ENCODE peak calls at places on chromosomes 3 and 15, in five cellular contexts. One of them, this sample, is unnamed.

GRCh38 chr15:64596701-64597468 is 136.5 kb downstream of the ZNF609 start:
- DNase-seq in endothelial cell of umbilical vein: peak; percentile 62
- DNase-seq in neuronal stem cell: peak; percentile 53
- DNase-seq in hepatocyte: peak; percentile 38
- DNase-seq in adipocyte: peak; percentile 53
- DNase-seq in this sample: no peak

GRCh38 chr3:11764931-11765363 is 81.7 kb downstream of the TAMM41 start:
- DNase-seq in endothelial cell of umbilical vein: peak; percentile 94
- DNase-seq in neuronal stem cell: no peak
- DNase-seq in hepatocyte: no peak
- DNase-seq in adipocyte: peak; percentile 31
- DNase-seq in this sample: no peak

GRCh38 chr15:78365931-78366330 is 25.8 kb downstream of the CRABP1 start:
- DNase-seq in endothelial cell of umbilical vein: no peak
- DNase-seq in neuronal stem cell: no peak
- DNase-seq in hepatocyte: no peak
- DNase-seq in adipocyte: peak; percentile 36
- DNase-seq in this sample: no peak

GRCh38 chr15:42151736-42152135 is 4.7 kb downstream of the PLA2G4F start:
- DNase-seq in endothelial cell of umbilical vein: peak; percentile 45
- DNase-seq in neuronal stem cell: no peak
- DNase-seq in hepatocyte: no peak
- DNase-seq in adipocyte: no peak
- DNase-seq in this sample: peak; percentile 6

GRCh38 chr3:43477600-43477999 is 144.2 kb downstream of the ANO10 start:
- DNase-seq in endothelial cell of umbilical vein: peak; percentile 59
- DNase-seq in neuronal stem cell: no peak
- DNase-seq in hepatocyte: no peak
- DNase-seq in adipocyte: no peak
- DNase-seq in this sample: no peak

GRCh38 chr3:11438636-11439035 is 166.4 kb downstream of the ATG7 start:
- DNase-seq in endothelial cell of umbilical vein: peak; percentile 76
- DNase-seq in neuronal stem cell: no peak
- DNase-seq in hepatocyte: no peak
- DNase-seq in adipocyte: no peak
- DNase-seq in this sample: no peak

GRCh38 chr15:40477703-40478269 is 7.0 kb downstream of the CHST14 start:
- DNase-seq in endothelial cell of umbilical vein: no peak
- DNase-seq in neuronal stem cell: no peak
- DNase-seq in hepatocyte: no peak
- DNase-seq in adipocyte: no peak
- DNase-seq in this sample: no peak

GRCh38 chr15:58486564-58486963 is 54.8 kb downstream of the LIPC start:
- DNase-seq in endothelial cell of umbilical vein: no peak
- DNase-seq in neuronal stem cell: no peak
- DNase-seq in hepatocyte: no peak
- DNase-seq in adipocyte: no peak
- DNase-seq in this sample: no peak

GRCh38 chr15:77702211-77702957 is 69.7 kb upstream of the LINGO1 start:
- DNase-seq in endothelial cell of umbilical vein: peak; percentile 15
- DNase-seq in neuronal stem cell: peak; percentile 71
- DNase-seq in hepatocyte: peak; percentile 77
- DNase-seq in adipocyte: peak; percentile 42
- DNase-seq in this sample: peak; percentile 69

GRCh38 chr15:81253846-81254245 is 57.2 kb downstream of the IL16 start:
- DNase-seq in endothelial cell of umbilical vein: no peak
- DNase-seq in neuronal stem cell: no peak
- DNase-seq in hepatocyte: no peak
- DNase-seq in adipocyte: no peak
- DNase-seq in this sample: no peak

GRCh38 chr15:93865610-93866009 is 365.8 kb upstream of the MCTP2 start:
- DNase-seq in endothelial cell of umbilical vein: no peak
- DNase-seq in neuronal stem cell: no peak
- DNase-seq in hepatocyte: no peak
- DNase-seq in adipocyte: no peak
- DNase-seq in this sample: no peak

GRCh38 chr15:56042982-56043980 is 49.9 kb upstream of the NEDD4 start:
- DNase-seq in endothelial cell of umbilical vein: no peak
- DNase-seq in neuronal stem cell: no peak
- DNase-seq in hepatocyte: no peak
- DNase-seq in adipocyte: no peak
- DNase-seq in this sample: peak; percentile 59

GRCh38 chr3:179156775-179157174 is 8.6 kb downstream of the PIK3CA start:
- DNase-seq in endothelial cell of umbilical vein: no peak
- DNase-seq in neuronal stem cell: no peak
- DNase-seq in hepatocyte: no peak
- DNase-seq in adipocyte: no peak
- DNase-seq in this sample: no peak

GRCh38 chr3:186298876-186299275 is 63.2 kb downstream of the DGKG start:
- DNase-seq in endothelial cell of umbilical vein: no peak
- DNase-seq in neuronal stem cell: no peak
- DNase-seq in hepatocyte: no peak
- DNase-seq in adipocyte: no peak
- DNase-seq in this sample: no peak

GRCh38 chr3:53123510-53123909 is 6.7 kb downstream of the RFT1 start:
- DNase-seq in endothelial cell of umbilical vein: no peak
- DNase-seq in neuronal stem cell: no peak
- DNase-seq in hepatocyte: no peak
- DNase-seq in adipocyte: no peak
- DNase-seq in this sample: no peak

GRCh38 chr3:164332856-164333802 is 745.2 kb downstream of the SI start:
- DNase-seq in endothelial cell of umbilical vein: no peak
- DNase-seq in neuronal stem cell: peak; percentile 46
- DNase-seq in hepatocyte: peak; percentile 22
- DNase-seq in adipocyte: peak; percentile 78
- DNase-seq in this sample: peak; percentile 39

GRCh38 chr15:91128028-91128427 is 28.0 kb downstream of the SV2B start:
- DNase-seq in endothelial cell of umbilical vein: no peak
- DNase-seq in neuronal stem cell: no peak
- DNase-seq in hepatocyte: no peak
- DNase-seq in adipocyte: no peak
- DNase-seq in this sample: no peak

GRCh38 chr3:188316021-188316722 is 162.2 kb downstream of the LPP start:
- DNase-seq in endothelial cell of umbilical vein: no peak
- DNase-seq in neuronal stem cell: no peak
- DNase-seq in hepatocyte: no peak
- DNase-seq in adipocyte: peak; percentile 73
- DNase-seq in this sample: no peak

GRCh38 chr3:149011676-149012075 is 20.3 kb downstream of the GYG1 start:
- DNase-seq in endothelial cell of umbilical vein: no peak
- DNase-seq in neuronal stem cell: no peak
- DNase-seq in hepatocyte: no peak
- DNase-seq in adipocyte: no peak
- DNase-seq in this sample: no peak

GRCh38 chr3:1235526-1236120 is 142.8 kb downstream of the CNTN6 start:
- DNase-seq in endothelial cell of umbilical vein: no peak
- DNase-seq in neuronal stem cell: no peak
- DNase-seq in hepatocyte: no peak
- DNase-seq in adipocyte: no peak
- DNase-seq in this sample: no peak

GRCh38 chr15:73809728-73810501 is 56.8 kb upstream of the INSYN1 start:
- DNase-seq in endothelial cell of umbilical vein: no peak
- DNase-seq in neuronal stem cell: no peak
- DNase-seq in hepatocyte: no peak
- DNase-seq in adipocyte: no peak
- DNase-seq in this sample: no peak

GRCh38 chr3:119937229-119937628 is 155.3 kb downstream of the NR1I2 start:
- DNase-seq in endothelial cell of umbilical vein: no peak
- DNase-seq in neuronal stem cell: no peak
- DNase-seq in hepatocyte: no peak
- DNase-seq in adipocyte: no peak
- DNase-seq in this sample: no peak

GRCh38 chr3:5021571-5022092 is 42.4 kb downstream of the BHLHE40 start:
- DNase-seq in endothelial cell of umbilical vein: peak; percentile 62
- DNase-seq in neuronal stem cell: no peak
- DNase-seq in hepatocyte: no peak
- DNase-seq in adipocyte: peak; percentile 18
- DNase-seq in this sample: no peak

GRCh38 chr15:90343391-90343790 is 8.7 kb upstream of the ZNF774 start:
- DNase-seq in endothelial cell of umbilical vein: peak; percentile 90
- DNase-seq in neuronal stem cell: no peak
- DNase-seq in hepatocyte: no peak
- DNase-seq in adipocyte: no peak
- DNase-seq in this sample: no peak

GRCh38 chr15:92069308-92070244 is 216.1 kb downstream of the SLCO3A1 start:
- DNase-seq in endothelial cell of umbilical vein: peak; percentile 46
- DNase-seq in neuronal stem cell: no peak
- DNase-seq in hepatocyte: peak; percentile 48
- DNase-seq in adipocyte: peak; percentile 82
- DNase-seq in this sample: no peak

GRCh38 chr3:180594631-180595348 is 7.2 kb upstream of the TTC14 start:
- DNase-seq in endothelial cell of umbilical vein: peak; percentile 55
- DNase-seq in neuronal stem cell: peak; percentile 8
- DNase-seq in hepatocyte: no peak
- DNase-seq in adipocyte: peak; percentile 39
- DNase-seq in this sample: peak; percentile 14

GRCh38 chr3:46429250-46429649 is 22.2 kb downstream of the CCRL2 start:
- DNase-seq in endothelial cell of umbilical vein: no peak
- DNase-seq in neuronal stem cell: no peak
- DNase-seq in hepatocyte: peak; percentile 26
- DNase-seq in adipocyte: no peak
- DNase-seq in this sample: peak; percentile 29

GRCh38 chr15:63598467-63599400 is 1.5 kb downstream of the FBXL22 start:
- DNase-seq in endothelial cell of umbilical vein: peak; percentile 73
- DNase-seq in neuronal stem cell: no peak
- DNase-seq in hepatocyte: peak; percentile 58
- DNase-seq in adipocyte: no peak
- DNase-seq in this sample: no peak

GRCh38 chr3:71681224-71681668 is 44.0 kb downstream of the EIF4E3 start:
- DNase-seq in endothelial cell of umbilical vein: peak; percentile 73
- DNase-seq in neuronal stem cell: peak; percentile 36
- DNase-seq in hepatocyte: peak; percentile 74
- DNase-seq in adipocyte: peak; percentile 88
- DNase-seq in this sample: no peak

GRCh38 chr15:38696120-38696727 is 131.6 kb upstream of the RASGRP1 start:
- DNase-seq in endothelial cell of umbilical vein: no peak
- DNase-seq in neuronal stem cell: no peak
- DNase-seq in hepatocyte: no peak
- DNase-seq in adipocyte: no peak
- DNase-seq in this sample: no peak

GRCh38 chr3:112605285-112605684 is 35.7 kb downstream of the CCDC80 start:
- DNase-seq in endothelial cell of umbilical vein: peak; percentile 98
- DNase-seq in neuronal stem cell: no peak
- DNase-seq in hepatocyte: no peak
- DNase-seq in adipocyte: peak; percentile 37
- DNase-seq in this sample: no peak

GRCh38 chr15:67107014-67107812 is 41.8 kb downstream of the SMAD3 start:
- DNase-seq in endothelial cell of umbilical vein: peak; percentile 97
- DNase-seq in neuronal stem cell: no peak
- DNase-seq in hepatocyte: peak; percentile 89
- DNase-seq in adipocyte: peak; percentile 90
- DNase-seq in this sample: no peak

GRCh38 chr15:46567968-46568367 is 933.1 kb downstream of the SQOR start:
- DNase-seq in endothelial cell of umbilical vein: no peak
- DNase-seq in neuronal stem cell: no peak
- DNase-seq in hepatocyte: no peak
- DNase-seq in adipocyte: no peak
- DNase-seq in this sample: no peak
- H3K9me3 ChIP-seq in endothelial cell of umbilical vein: no peaks in the 10 kb centered on the region
- H3K9me3 ChIP-seq in neuronal stem cell: no peaks in the 10 kb centered on the region
- H3K9me3 ChIP-seq in hepatocyte: no peaks in the 10 kb centered on the region
- H3K9me3 ChIP-seq in adipocyte: no peaks in the 10 kb centered on the region
- H3K9me3 ChIP-seq in this sample: no peaks in the 10 kb centered on the region

DNA sequence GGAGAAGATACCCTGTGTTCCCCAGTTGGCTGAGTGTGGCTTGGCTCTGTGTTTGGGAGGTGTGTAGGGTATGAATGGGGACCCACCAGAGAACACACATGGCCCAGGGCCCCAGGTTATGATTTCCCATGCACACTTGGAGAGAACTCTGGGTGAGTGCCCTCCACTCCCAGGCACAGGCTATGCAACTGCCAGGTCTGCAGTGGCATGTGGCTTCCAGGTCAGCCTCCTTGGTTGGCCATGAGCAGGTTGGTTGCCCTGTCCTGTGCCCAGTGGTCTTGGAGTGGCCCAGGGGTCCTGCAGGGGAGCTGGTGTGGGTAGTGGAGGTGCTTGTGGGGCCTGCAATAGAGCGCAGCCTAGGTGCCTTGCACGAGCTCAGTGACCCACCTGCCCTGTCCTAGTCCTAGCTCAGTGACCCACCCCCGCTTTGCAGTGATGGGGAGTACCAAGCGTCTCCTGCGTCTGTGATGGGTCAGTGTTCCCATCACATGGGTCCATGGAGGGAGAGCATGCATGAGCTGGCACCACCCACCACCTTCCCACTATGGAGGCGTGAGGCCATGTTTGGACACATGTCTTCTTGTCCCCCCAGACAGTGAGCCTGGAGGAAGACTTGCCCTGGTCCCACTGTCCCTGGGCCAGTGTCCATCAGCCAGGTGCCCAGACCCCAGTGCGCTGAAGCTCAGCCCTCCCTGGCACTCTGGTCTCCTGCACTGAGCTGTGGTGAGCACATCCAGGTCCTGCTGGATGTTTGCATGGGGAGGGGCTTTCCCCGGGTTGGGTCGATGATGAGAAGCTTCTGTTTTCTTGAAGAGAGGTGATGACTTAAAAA is 217.3 kb downstream of the SNRPN start:
- DNase-seq in endothelial cell of umbilical vein: no peak
- DNase-seq in neuronal stem cell: no peak
- DNase-seq in hepatocyte: peak; percentile 1
- DNase-seq in adipocyte: no peak
- DNase-seq in this sample: no peak
- H3K9me3 ChIP-seq in endothelial cell of umbilical vein: peaks cover 4% of the 10 kb centered on the region
- H3K9me3 ChIP-seq in neuronal stem cell: peaks cover 12% of the 10 kb centered on the region
- H3K9me3 ChIP-seq in hepatocyte: peaks cover 3% of the 10 kb centered on the region
- H3K9me3 ChIP-seq in adipocyte: peaks cover 15% of the 10 kb centered on the region
- H3K9me3 ChIP-seq in this sample: peaks cover 57% of the 10 kb centered on the region

GRCh38 chr15:25192651-25193050 is 237.9 kb downstream of the SNRPN start:
- DNase-seq in endothelial cell of umbilical vein: no peak
- DNase-seq in neuronal stem cell: no peak
- DNase-seq in hepatocyte: no peak
- DNase-seq in adipocyte: no peak
- DNase-seq in this sample: no peak
- H3K9me3 ChIP-seq in endothelial cell of umbilical vein: peaks cover 8% of the 10 kb centered on the region
- H3K9me3 ChIP-seq in neuronal stem cell: peaks cover 4% of the 10 kb centered on the region
- H3K9me3 ChIP-seq in hepatocyte: no peaks in the 10 kb centered on the region
- H3K9me3 ChIP-seq in adipocyte: no peaks in the 10 kb centered on the region
- H3K9me3 ChIP-seq in this sample: peaks cover 58% of the 10 kb centered on the region

GRCh38 chr3:150300376-150300775 is 107.7 kb upstream of the TSC22D2 start:
- DNase-seq in endothelial cell of umbilical vein: peak; percentile 20
- DNase-seq in neuronal stem cell: no peak
- DNase-seq in hepatocyte: no peak
- DNase-seq in adipocyte: peak; percentile 14
- DNase-seq in this sample: no peak
- H3K9me3 ChIP-seq in endothelial cell of umbilical vein: no peaks in the 10 kb centered on the region
- H3K9me3 ChIP-seq in neuronal stem cell: no peaks in the 10 kb centered on the region
- H3K9me3 ChIP-seq in hepatocyte: no peaks in the 10 kb centered on the region
- H3K9me3 ChIP-seq in adipocyte: no peaks in the 10 kb centered on the region
- H3K9me3 ChIP-seq in this sample: no peaks in the 10 kb centered on the region